ENCODE peak calls at places on chromosome X, in ten cellular contexts. T, K, P, Y, S, L, W, E, M and U are unnamed samples.

GRCh38 chrX:143634373-143634685 is 1.6 kb downstream of the SLITRK4 start:
- DNase-seq in E (no peak), K (no peak), W (no peak), P (peak), T (no peak), Y (no peak), S (peak), M (no peak), L (no peak), U (no peak)

GRCh38 chrX:153871451-153871850 is 14.5 kb downstream of the L1CAM start:
- DNase-seq in E (no peak), W (no peak), S (peak), M (peak), T (peak), K (no peak), L (no peak), Y (no peak), P (no peak), U (no peak)

GRCh38 chrX:11787564-11787963 is 29.5 kb downstream of the MSL3 start:
- DNase-seq in W (peak), S (peak), T (peak), K (no peak), P (peak), Y (peak), L (peak), E (peak), M (peak), U (no peak)

GRCh38 chrX:154019061-154019621 is 561 bp downstream of the IRAK1 start:
- DNase-seq in Y (no peak), E (no peak), T (peak), L (no peak), P (no peak), W (peak), K (no peak), M (no peak), S (peak), U (no peak)

GRCh38 chrX:120137439-120137838 is 21.0 kb upstream of the RHOXF2 start:
- DNase-seq in W (no peak), S (no peak), T (no peak), L (no peak), Y (no peak), E (no peak), M (no peak), P (no peak), K (no peak), U (no peak)

GRCh38 chrX:116009871-116010710 is 160.5 kb upstream of the AGTR2 start:
- DNase-seq in P (no peak), W (peak), M (no peak), S (no peak), Y (no peak), E (no peak), K (no peak), L (no peak), T (peak), U (no peak)

GRCh38 chrX:53312946-53313745 is 31.8 kb upstream of the IQSEC2 start:
- DNase-seq in L (peak), Y (peak), M (peak), S (peak), K (peak), E (peak), W (peak), P (peak), T (peak), U (peak)

GRCh38 chrX:131675596-131676194 is 131.8 kb downstream of the OR13H1 start:
- DNase-seq in K (peak), M (no peak), P (no peak), Y (no peak), L (no peak), W (peak), E (no peak), T (peak), S (peak), U (peak)

GRCh38 chrX:17470136-17470535 is 95.1 kb downstream of the NHS start:
- DNase-seq in P (no peak), S (no peak), L (no peak), K (peak), E (no peak), Y (no peak), M (no peak), W (no peak), T (no peak), U (no peak)

GRCh38 chrX:136814847-136815634 is 34.3 kb upstream of the ARHGEF6 start:
- DNase-seq in K (no peak), E (no peak), M (no peak), T (no peak), P (no peak), Y (peak), S (no peak), W (no peak), L (no peak), U (no peak)

GRCh38 chrX:23902419-23902818 is 5.3 kb downstream of the APOO start:
- DNase-seq in W (peak), Y (peak), M (no peak), T (peak), K (peak), P (no peak), E (no peak), L (no peak), S (no peak), U (peak)

GRCh38 chrX:54633641-54634040 is 103.6 kb downstream of the GNL3L start:
- DNase-seq in L (no peak), Y (peak), W (no peak), M (no peak), T (peak), P (no peak), E (no peak), K (peak), S (no peak), U (no peak)

GRCh38 chrX:1493877-1494510 is 41.3 kb upstream of the ASMTL start:
- DNase-seq in E (no peak), S (no peak), T (no peak), L (no peak), K (no peak), W (peak), Y (no peak), M (no peak), P (no peak), U (no peak)

GRCh38 chrX:132270699-132271098 is 51.5 kb upstream of the RAP2C start:
- DNase-seq in K (peak), S (no peak), E (no peak), T (no peak), Y (peak), P (no peak), W (no peak), L (no peak), M (no peak), U (peak)

GRCh38 chrX:73577368-73577767 is 14.4 kb downstream of the CHIC1 start:
- DNase-seq in M (no peak), T (peak), K (peak), Y (peak), S (peak), P (no peak), E (no peak), W (no peak), L (no peak), U (peak)

GRCh38 chrX:154980330-154981115 is 42.0 kb downstream of the F8 start:
- DNase-seq in Y (peak), M (peak), S (peak), T (peak), L (peak), E (peak), P (peak), K (peak), W (peak), U (peak)

GRCh38 chrX:21745756-21746155 is 12.2 kb downstream of the SMPX start:
- DNase-seq in E (peak), P (peak), K (peak), M (peak), L (peak), T (peak), S (peak), W (peak), Y (peak), U (peak)

GRCh38 chrX:9370888-9371287 is 94.0 kb upstream of the TBL1X start:
- DNase-seq in S (no peak), P (no peak), Y (peak), T (no peak), W (no peak), M (no peak), L (no peak), K (no peak), E (no peak), U (no peak)

GRCh38 chrX:53479295-53479694 is 45.1 kb upstream of the HSD17B10 start:
- DNase-seq in M (no peak), L (no peak), K (peak), W (peak), E (no peak), Y (no peak), S (no peak), T (peak), P (no peak), U (no peak)

GRCh38 chrX:48835524-48836329 is at the start of gene PCSK1N:
- DNase-seq in K (peak), L (no peak), S (peak), E (no peak), W (no peak), T (peak), P (no peak), M (peak), Y (no peak), U (peak)

GRCh38 chrX:39757971-39758370 is 339.8 kb downstream of the BCOR start:
- DNase-seq in T (no peak), L (no peak), Y (peak), E (no peak), K (no peak), S (no peak), P (no peak), M (no peak), W (no peak), U (no peak)

GRCh38 chrX:97984641-97985040 is 1100.9 kb downstream of the RPA4 start:
- DNase-seq in W (no peak), M (no peak), P (no peak), E (no peak), L (no peak), S (no peak), Y (no peak), T (peak), K (peak), U (peak)

GRCh38 chrX:10314530-10315104 is 157.8 kb downstream of the CLCN4 start:
- DNase-seq in T (no peak), W (no peak), P (no peak), M (no peak), S (no peak), L (no peak), Y (no peak), E (no peak), K (no peak), U (no peak)

DNA sequence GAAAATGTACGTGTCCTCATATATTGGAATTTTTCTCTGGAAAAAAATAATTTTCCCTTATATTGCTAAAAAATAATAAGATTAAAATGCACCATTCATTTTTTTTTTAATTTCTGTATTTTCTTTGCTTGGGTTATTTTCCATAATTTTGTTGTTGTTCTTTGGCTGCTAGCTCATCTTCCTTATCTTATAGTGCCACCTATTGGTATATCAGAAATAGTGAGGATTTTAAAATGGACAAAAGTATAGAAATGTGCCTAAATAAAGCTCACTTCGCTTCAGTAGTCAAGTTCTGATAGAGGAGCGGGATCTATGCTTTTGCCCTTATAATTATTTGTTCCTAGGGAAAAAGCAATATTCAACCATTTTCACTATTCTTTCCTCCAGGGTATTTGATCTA is 134.8 kb downstream of the NAP1L3 start:
- DNase-seq in K (no peak), T (peak), P (no peak), L (no peak), E (no peak), M (no peak), W (no peak), Y (no peak), S (no peak), U (peak)
- TF ChIP-seq CTCF in K (peak), T (no peak), P (peak), L (peak), E (peak), M (peak), W (no peak), Y (no peak), S (peak), U (peak)

DNA sequence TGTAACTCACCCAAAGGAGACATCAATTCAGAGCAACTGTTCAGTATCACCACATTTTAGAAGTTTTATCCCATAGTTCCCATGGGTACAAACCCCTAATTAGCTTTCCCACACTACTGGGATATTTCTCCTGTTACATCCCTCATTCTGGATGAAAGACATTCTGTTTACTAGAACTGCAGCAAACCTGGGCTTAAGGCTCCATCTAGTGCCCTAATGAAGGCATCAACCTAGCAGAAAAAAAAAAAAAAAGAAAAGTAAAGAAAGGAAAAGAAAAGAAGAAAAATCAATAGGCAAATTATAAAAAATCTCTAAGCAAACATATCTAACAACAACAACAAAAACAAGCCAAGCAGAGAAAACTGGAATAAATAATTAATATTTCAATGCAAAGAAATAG is 133.7 kb upstream of the CPXCR1 start:
- DNase-seq in P (peak), M (no peak), T (peak), K (no peak), W (no peak), Y (no peak), L (no peak), E (no peak), S (peak), U (peak)
- TF ChIP-seq CTCF in P (peak), M (peak), T (peak), K (peak), W (no peak), Y (no peak), L (peak), E (peak), S (peak), U (peak)

GRCh38 chrX:20253232-20253543 is 13.5 kb downstream of the RPS6KA3 start:
- DNase-seq in L (no peak), W (no peak), P (no peak), S (no peak), K (no peak), E (no peak), Y (no peak), T (no peak), M (no peak), U (no peak)
- TF ChIP-seq CTCF in L (peak), W (no peak), P (no peak), S (no peak), K (no peak), E (no peak), Y (no peak), T (no peak), M (no peak), U (no peak)

GRCh38 chrX:107542500-107542899 is 85.8 kb upstream of the PRPS1 start:
- DNase-seq in Y (peak), K (peak), W (peak), E (peak), P (no peak), L (no peak), M (peak), T (peak), S (no peak), U (peak)
- TF ChIP-seq CTCF in Y (peak), K (peak), W (peak), E (no peak), P (no peak), L (no peak), M (peak), T (peak), S (no peak), U (no peak)